ENCODE peak calls at places on chromosomes 2 and 18, in four cellular contexts. R is endothelial cell of umbilical vein, D is HCT116, V is IMR-90. G is an unnamed sample.

GRCh38 chr2:8606226-8606625 is 75.6 kb upstream of the ID2 start:
- DNase-seq in D (no peak), R (no peak), V (no peak), G (no peak)

GRCh38 chr2:211744379-211744778 is 794.2 kb downstream of the ERBB4 start:
- DNase-seq in D (no peak), R (no peak), V (no peak), G (no peak)

GRCh38 chr2:15984367-15985255 is 44.3 kb downstream of the MYCN start:
- DNase-seq in R (no peak), V (no peak), D (no peak), G (no peak)

GRCh38 chr2:189848276-189848675 is 64.0 kb downstream of the PMS1 start:
- DNase-seq in R (no peak), D (no peak), V (no peak), G (no peak)

GRCh38 chr2:53202063-53202462 is 565.5 kb upstream of the CHAC2 start:
- DNase-seq in D (peak), V (peak), R (peak), G (peak)

GRCh38 chr2:119826370-119826961 is 66.7 kb downstream of the PTPN4 start:
- DNase-seq in V (peak), D (no peak), R (peak), G (peak)

GRCh38 chr2:186588940-186589732 is 720 bp upstream of the ITGAV start:
- DNase-seq in D (no peak), V (no peak), R (peak), G (no peak)

GRCh38 chr2:65300134-65300771 is 72.6 kb downstream of the ACTR2 start:
- DNase-seq in R (no peak), V (peak), D (no peak), G (peak)

GRCh38 chr2:37367984-37368383 is 23.6 kb downstream of the QPCT start:
- DNase-seq in D (no peak), R (no peak), V (no peak), G (no peak)

GRCh38 chr2:61984682-61985081 is 79.2 kb downstream of the COMMD1 start:
- DNase-seq in V (no peak), D (no peak), R (no peak), G (no peak)

GRCh38 chr2:61993422-61994024 is 88.0 kb downstream of the COMMD1 start:
- DNase-seq in R (peak), D (peak), V (peak), G (peak)

DNA sequence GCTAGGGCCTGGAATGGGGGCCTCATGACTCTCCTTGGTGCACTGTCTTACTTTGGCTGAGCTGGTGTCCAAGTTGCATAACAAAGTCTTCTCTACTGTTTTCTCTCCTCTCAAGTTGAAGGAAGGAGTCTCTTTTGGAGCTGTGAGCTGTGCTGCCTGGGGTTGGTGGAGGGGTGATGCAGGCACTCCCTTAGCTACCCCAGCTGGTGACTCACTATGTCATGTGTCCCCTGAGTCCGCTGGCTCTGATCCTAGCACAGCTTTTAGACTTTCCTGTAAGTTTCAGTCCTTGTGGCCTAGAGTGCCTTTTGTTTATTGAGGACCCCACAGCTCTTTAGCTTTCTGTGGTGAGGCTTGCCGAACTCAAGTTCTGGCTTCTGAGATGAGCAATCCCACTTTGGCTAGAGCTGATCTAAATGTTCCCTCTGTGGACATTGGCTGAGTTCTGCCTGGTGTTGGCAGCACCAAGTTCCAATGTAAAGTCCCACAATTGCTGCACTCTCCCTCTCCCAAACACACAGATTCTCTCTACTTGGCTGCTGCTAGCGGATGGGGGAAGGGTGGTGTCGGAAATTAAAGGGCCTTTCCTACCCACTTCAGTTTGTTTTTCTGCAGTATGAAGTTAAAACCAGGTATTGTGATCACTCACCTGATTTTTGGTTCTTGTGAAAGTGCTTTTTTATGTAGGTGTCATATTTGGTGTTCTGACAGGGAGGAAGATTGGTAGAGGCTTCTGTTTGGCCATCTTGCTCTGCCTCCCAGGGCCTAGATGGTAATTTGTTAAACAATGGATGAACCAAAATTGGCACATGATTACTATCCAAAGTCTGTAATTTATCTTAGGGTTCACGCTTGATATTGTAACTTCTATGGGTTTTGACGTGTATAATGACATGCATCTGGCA is 83.2 kb downstream of the COMMD1 start:
- DNase-seq in V (peak), R (peak), D (no peak), G (no peak)
- H3K4me2 ChIP-seq in V (no peak), R (no peak), D (peak), G (no peak)

GRCh38 chr2:222701709-222702108 is 30.3 kb downstream of the MOGAT1 start:
- DNase-seq in D (no peak), V (no peak), R (no peak), G (no peak)

GRCh38 chr2:222701233-222701632 is 29.8 kb downstream of the MOGAT1 start:
- DNase-seq in V (no peak), R (no peak), D (no peak), G (no peak)

GRCh38 chr2:222706616-222707015 is 35.2 kb downstream of the MOGAT1 start:
- DNase-seq in R (no peak), D (no peak), V (no peak), G (no peak)

GRCh38 chr2:222703866-222704265 is 32.4 kb downstream of the MOGAT1 start:
- DNase-seq in R (peak), V (peak), D (no peak), G (peak)

GRCh38 chr2:222703091-222703490 is 31.6 kb downstream of the MOGAT1 start:
- DNase-seq in V (no peak), D (no peak), R (peak), G (no peak)
- H3K4me2 ChIP-seq in V (no peak), D (no peak), R (peak), G (no peak)

DNA sequence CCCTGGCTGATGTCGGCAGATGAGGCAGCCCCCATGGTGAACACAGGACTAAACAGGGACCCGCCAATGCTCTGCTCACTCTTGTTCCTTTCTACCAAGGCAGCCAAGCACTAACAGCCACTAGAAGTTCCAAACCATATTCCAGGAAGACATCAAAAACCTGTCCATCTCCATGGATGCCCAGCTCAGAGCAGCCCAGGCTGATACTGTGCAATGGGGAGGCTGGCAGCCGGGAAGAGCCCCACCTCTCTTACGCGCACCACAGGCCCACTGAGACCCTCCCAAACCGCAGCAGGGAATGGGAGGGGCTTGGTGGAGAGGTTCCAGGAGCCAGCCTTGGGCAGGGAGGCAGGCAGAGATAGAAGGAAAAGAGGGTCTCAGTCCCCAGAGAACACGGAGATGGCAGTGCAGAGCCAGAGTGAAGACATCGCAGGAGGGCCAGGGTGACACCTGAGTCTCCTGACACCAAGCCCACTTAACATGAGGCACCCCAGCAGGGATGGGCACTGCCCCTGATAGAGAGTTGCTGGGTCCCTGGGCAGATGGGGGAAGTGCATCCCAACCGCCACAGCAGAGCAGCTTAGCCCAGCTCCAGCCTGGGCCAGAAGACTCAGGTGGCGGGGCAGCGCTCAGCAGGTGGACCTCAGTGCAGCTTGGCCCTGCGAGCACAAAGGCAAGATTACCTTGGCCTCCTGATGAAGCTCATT is 3.4 kb downstream of the HS6ST1 start:
- DNase-seq in V (no peak), R (no peak), D (no peak), G (no peak)
- H3K4me2 ChIP-seq in V (peak), R (no peak), D (no peak), G (no peak)

DNA sequence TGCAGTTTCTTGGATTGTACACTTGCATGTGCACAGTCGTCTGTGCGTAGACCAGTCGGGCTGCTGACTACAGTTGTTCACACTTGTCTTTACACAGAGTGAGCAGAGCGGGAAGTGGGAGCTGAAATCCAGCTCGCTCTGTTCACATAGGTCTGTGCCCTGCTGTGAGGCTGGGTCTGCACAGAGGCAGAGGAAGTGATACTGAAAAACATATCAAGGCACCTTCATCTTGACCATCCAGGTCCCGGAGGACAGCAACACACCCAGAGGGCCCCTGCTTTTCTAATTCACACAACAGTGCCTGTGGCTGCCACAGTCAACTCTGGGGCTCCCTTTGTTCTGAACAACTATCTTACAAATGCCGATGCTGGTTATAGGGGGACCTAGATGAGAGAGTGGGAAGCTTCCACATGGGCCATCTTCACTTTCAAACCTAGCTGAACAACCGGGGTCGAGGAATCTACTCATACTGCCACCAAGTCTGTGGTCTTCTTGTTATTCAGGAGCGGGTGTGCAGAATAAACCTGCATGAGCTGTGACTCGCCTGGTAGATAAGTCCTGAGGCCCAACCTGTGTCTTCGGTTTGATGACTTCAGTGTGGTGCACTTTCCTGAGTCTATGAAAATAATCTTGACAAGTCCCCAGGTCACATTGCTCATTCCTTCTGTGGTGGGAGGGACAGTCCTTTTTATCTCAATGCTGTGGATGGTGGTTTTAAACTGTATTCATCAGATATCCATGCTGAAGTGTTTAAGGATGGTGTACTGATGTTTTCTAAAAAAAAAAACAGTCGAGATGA is 3.5 kb upstream of the ADNP2 start:
- DNase-seq in D (no peak), R (no peak), V (no peak), G (no peak)
- H3K4me2 ChIP-seq in D (no peak), R (no peak), V (no peak), G (no peak)

GRCh38 chr2:26491563-26492167 is 13.7 kb upstream of the OTOF start:
- DNase-seq in R (peak), D (no peak), V (no peak), G (no peak)
- H3K4me2 ChIP-seq in R (peak), D (no peak), V (no peak), G (no peak)

GRCh38 chr18:2303517-2304238 is 267.6 kb downstream of the METTL4 start:
- DNase-seq in R (peak), V (no peak), D (no peak), G (peak)

GRCh38 chr18:2302628-2303516 is 268.4 kb downstream of the METTL4 start:
- DNase-seq in V (no peak), D (peak), R (peak), G (peak)

GRCh38 chr18:2310824-2311349 is 260.4 kb downstream of the METTL4 start:
- DNase-seq in R (no peak), V (no peak), D (no peak), G (no peak)

GRCh38 chr18:2304378-2305175 is 266.7 kb downstream of the METTL4 start:
- DNase-seq in R (peak), D (no peak), V (peak), G (peak)

GRCh38 chr18:2306641-2307040 is 264.7 kb downstream of the METTL4 start:
- DNase-seq in V (no peak), R (no peak), D (no peak), G (no peak)
- H3K4me2 ChIP-seq in V (no peak), R (no peak), D (no peak), G (no peak)

GRCh38 chr2:127218843-127219715 is 1.0 kb downstream of the CYP27C1 start:
- DNase-seq in R (no peak), D (no peak), V (no peak), G (no peak)
- H3K4me2 ChIP-seq in R (peak), D (no peak), V (peak), G (peak)

GRCh38 chr2:47198985-47199451 is 43.9 kb upstream of the STPG4 start:
- DNase-seq in V (peak), R (no peak), D (no peak), G (peak)
- H3K4me2 ChIP-seq in V (peak), R (no peak), D (no peak), G (peak)

DNA sequence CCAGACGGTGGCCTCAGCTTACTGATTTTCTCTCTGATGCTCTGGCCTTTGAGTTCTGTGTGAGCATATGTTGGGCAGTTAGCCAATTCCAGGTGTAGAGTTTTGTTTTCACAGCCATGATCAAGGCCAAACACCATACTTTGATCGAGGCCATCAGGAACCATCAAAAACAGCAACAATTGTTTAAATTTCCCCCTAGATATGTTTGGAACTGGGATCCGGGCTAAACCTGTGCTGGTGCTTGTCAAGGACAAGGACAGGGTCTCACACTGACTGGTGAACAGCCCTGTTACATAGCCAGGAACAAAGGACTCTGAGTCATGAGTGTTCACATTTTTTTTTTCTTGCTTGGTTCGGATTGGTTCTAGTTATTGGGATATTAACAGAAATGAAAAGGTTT is 142.1 kb downstream of the PRKCE start:
- DNase-seq in R (peak), V (no peak), D (no peak), G (no peak)
- H3K4me2 ChIP-seq in R (peak), V (no peak), D (no peak), G (no peak)

GRCh38 chr2:203886579-203887230 is 19.1 kb downstream of the CTLA4 start:
- DNase-seq in V (no peak), D (no peak), R (no peak), G (peak)

GRCh38 chr2:203891474-203891873 is 23.9 kb downstream of the CTLA4 start:
- DNase-seq in V (no peak), R (no peak), D (no peak), G (no peak)

GRCh38 chr2:203890733-203891132 is 23.2 kb downstream of the CTLA4 start:
- DNase-seq in R (no peak), V (no peak), D (no peak), G (no peak)

GRCh38 chr2:203892207-203892606 is 24.6 kb downstream of the CTLA4 start:
- DNase-seq in D (no peak), R (no peak), V (no peak), G (no peak)

GRCh38 chr2:203887680-203888079 is 20.1 kb downstream of the CTLA4 start:
- DNase-seq in V (no peak), D (no peak), R (peak), G (no peak)
- H3K4me2 ChIP-seq in V (no peak), D (no peak), R (no peak), G (no peak)